ENCODE peak calls at places on chromosomes 4 and X, in seven cellular contexts. C is IMR-90; W is ecto neural progenitor cell; A is activated CD8-positive, alpha-beta T cell treated with anti-CD3 and anti-CD28 coated beads, Interleukin-2, amount 10 ng/mL, durations not matched to agents 7 days and 5 days; P is central memory CD4-positive, alpha-beta T cell; M is M059J; H is skeletal muscle cell. T is an unnamed sample.

GRCh38 chr4:38985363-38986065 is 46.7 kb downstream of the TMEM156 start:
- DNase-seq in C (no peak), W (no peak), A (no peak), P (peak; percentile 17), M (peak; percentile 25), H (no peak), T (peak; percentile 9)

GRCh38 chrX:155027509-155028066 is 944 bp downstream of the FUNDC2 start:
- DNase-seq in C (peak; percentile 70), W (no peak), A (peak; percentile 42), P (peak; percentile 7), M (peak; percentile 83), H (no peak), T (peak; percentile 32)

GRCh38 chr4:110962616-110963015 is 339.7 kb upstream of the PITX2 start:
- DNase-seq in C (no peak), W (no peak), A (no peak), P (no peak), M (no peak), H (no peak), T (no peak)

GRCh38 chr4:178037459-178038214 is 595.4 kb upstream of the AGA start:
- DNase-seq in C (no peak), W (no peak), A (no peak), P (no peak), M (no peak), H (no peak), T (no peak)

GRCh38 chr4:83626245-83626843 is 90.4 kb downstream of the GPAT3 start:
- DNase-seq in C (no peak), W (no peak), A (no peak), P (no peak), M (no peak), H (no peak), T (peak; percentile 70)

GRCh38 chr4:139227729-139228404 is 50.8 kb upstream of the ELF2 start:
- DNase-seq in C (no peak), W (no peak), A (no peak), P (no peak), M (no peak), H (no peak), T (no peak)

GRCh38 chr4:78517050-78517652 is 34.4 kb upstream of the ANXA3 start:
- DNase-seq in C (peak; percentile 43), W (no peak), A (no peak), P (no peak), M (peak; percentile 17), H (no peak), T (peak; percentile 63)

GRCh38 chr4:85932371-85933305 is 427.2 kb downstream of the MAPK10 start:
- DNase-seq in C (no peak), W (no peak), A (no peak), P (no peak), M (no peak), H (peak; percentile 78), T (no peak)

GRCh38 chr4:1777822-1778641 is 15.1 kb upstream of the FGFR3 start:
- DNase-seq in C (no peak), W (peak; percentile 97), A (no peak), P (no peak), M (peak; percentile 72), H (no peak), T (peak; percentile 37)

GRCh38 chrX:109967151-109967550 is 35.8 kb upstream of the TMEM164 start:
- DNase-seq in C (peak; percentile 15), W (no peak), A (no peak), P (no peak), M (peak; percentile 31), H (peak; percentile 12), T (no peak)

GRCh38 chr4:6777636-6778281 is 4.8 kb upstream of the KIAA0232 start:
- DNase-seq in C (no peak), W (no peak), A (peak; percentile 44), P (no peak), M (no peak), H (no peak), T (no peak)

GRCh38 chr4:7859350-7859749 is 80.3 kb downstream of the AFAP1 start:
- DNase-seq in C (no peak), W (no peak), A (no peak), P (no peak), M (no peak), H (no peak), T (no peak)

GRCh38 chr4:2073808-2074481 is 14.8 kb downstream of the NAT8L start:
- DNase-seq in C (no peak), W (no peak), A (no peak), P (no peak), M (no peak), H (no peak), T (no peak)

GRCh38 chrX:129961180-129962083 is 21.0 kb upstream of the BCORL1 start:
- DNase-seq in C (no peak), W (peak; percentile 70), A (peak; percentile 83), P (peak; percentile 48), M (peak; percentile 87), H (no peak), T (no peak)

GRCh38 chrX:10045327-10046000 is 78.3 kb downstream of the CLDN34 start:
- DNase-seq in C (no peak), W (no peak), A (no peak), P (no peak), M (no peak), H (no peak), T (peak; percentile 61)

GRCh38 chr4:40255722-40256281 is 59.0 kb downstream of the RHOH start:
- DNase-seq in C (peak; percentile 99), W (no peak), A (no peak), P (no peak), M (peak; percentile 99), H (peak; percentile 96), T (peak; percentile 81)

GRCh38 chrX:17939724-17940123 is 78.6 kb upstream of the RAI2 start:
- DNase-seq in C (no peak), W (no peak), A (no peak), P (no peak), M (no peak), H (no peak), T (no peak)

GRCh38 chrX:129932137-129932791 is 26.3 kb downstream of the UTP14A start:
- DNase-seq in C (peak; percentile 81), W (peak; percentile 85), A (peak; percentile 88), P (peak; percentile 54), M (peak; percentile 90), H (peak; percentile 71), T (peak; percentile 87)

GRCh38 chr4:25032126-25032525 is 1.4 kb upstream of the LGI2 start:
- DNase-seq in C (peak; percentile 5), W (no peak), A (no peak), P (no peak), M (peak; percentile 15), H (no peak), T (peak; percentile 6)

GRCh38 chrX:27565992-27566391 is 24.2 kb upstream of the DCAF8L2 start:
- DNase-seq in C (peak; percentile 70), W (no peak), A (no peak), P (no peak), M (no peak), H (no peak), T (no peak)

GRCh38 chr4:110624016-110624770 is 1.3 kb upstream of the PITX2 start:
- DNase-seq in C (no peak), W (no peak), A (no peak), P (no peak), M (no peak), H (no peak), T (peak; percentile 46)

GRCh38 chr4:158810487-158811215 is 41.8 kb downstream of the FNIP2 start:
- DNase-seq in C (peak; percentile 98), W (no peak), A (no peak), P (no peak), M (peak; percentile 96), H (peak; percentile 96), T (peak; percentile 92)

GRCh38 chr4:1462009-1462767 is 55.9 kb upstream of the NKX1-1 start:
- DNase-seq in C (no peak), W (peak; percentile 59), A (no peak), P (no peak), M (no peak), H (no peak), T (no peak)

GRCh38 chrX:10414872-10415703 is 205.3 kb downstream of the MID1 start:
- DNase-seq in C (peak; percentile 43), W (no peak), A (no peak), P (no peak), M (peak; percentile 73), H (peak; percentile 1), T (no peak)

GRCh38 chr4:150816491-150816890 is 198.6 kb downstream of the LRBA start:
- DNase-seq in C (peak; percentile 39), W (no peak), A (no peak), P (no peak), M (peak; percentile 5), H (no peak), T (no peak)

GRCh38 chr4:11543710-11544109 is 115.0 kb upstream of the HS3ST1 start:
- DNase-seq in C (peak; percentile 83), W (no peak), A (no peak), P (no peak), M (peak; percentile 51), H (no peak), T (peak; percentile 16)

GRCh38 chr4:9898596-9899345 is 117.3 kb downstream of the DRD5 start:
- DNase-seq in C (peak; percentile 16), W (peak; percentile 77), A (peak; percentile 32), P (no peak), M (peak; percentile 34), H (no peak), T (no peak)

GRCh38 chr4:39044947-39045734 is 12.9 kb upstream of the TMEM156 start:
- DNase-seq in C (no peak), W (peak; percentile 72), A (peak; percentile 42), P (peak; percentile 52), M (peak; percentile 46), H (no peak), T (peak; percentile 51)

GRCh38 chr4:113350576-113350975 is 301.1 kb downstream of the ANK2 start:
- DNase-seq in C (no peak), W (no peak), A (no peak), P (no peak), M (peak; percentile 28), H (no peak), T (peak; percentile 9)

GRCh38 chrX:88937616-88938015 is 190.6 kb downstream of the CPXCR1 start:
- DNase-seq in C (no peak), W (no peak), A (no peak), P (no peak), M (no peak), H (no peak), T (no peak)

GRCh38 chr4:176814770-176815169 is 22.0 kb upstream of the VEGFC start:
- DNase-seq in C (peak; percentile 87), W (no peak), A (no peak), P (no peak), M (peak; percentile 66), H (no peak), T (no peak)

GRCh38 chr4:76956961-76957738 is 7.6 kb downstream of the SEPTIN11 start:
- DNase-seq in C (no peak), W (no peak), A (no peak), P (no peak), M (no peak), H (no peak), T (peak; percentile 42)

GRCh38 chr4:26206339-26206738 is 114.5 kb upstream of the RBPJ start:
- DNase-seq in C (peak; percentile 92), W (no peak), A (no peak), P (no peak), M (no peak), H (peak; percentile 89), T (peak; percentile 40)

GRCh38 chr4:71456841-71457240 is 118.0 kb downstream of the SLC4A4 start:
- DNase-seq in C (peak; percentile 91), W (no peak), A (no peak), P (no peak), M (peak; percentile 74), H (peak; percentile 81), T (peak; percentile 92)

GRCh38 chr4:78481180-78481579 is 70.4 kb upstream of the ANXA3 start:
- DNase-seq in C (peak; percentile 84), W (no peak), A (no peak), P (no peak), M (peak; percentile 54), H (peak; percentile 90), T (peak; percentile 66)

GRCh38 chrX:42108140-42108503 is 184.8 kb upstream of the CASK start:
- DNase-seq in C (no peak), W (no peak), A (no peak), P (no peak), M (no peak), H (no peak), T (no peak)

GRCh38 chrX:10110984-10111363 is 45.8 kb upstream of the CLCN4 start:
- DNase-seq in C (no peak), W (no peak), A (peak; percentile 65), P (peak; percentile 80), M (no peak), H (no peak), T (no peak)

T was measured in myocyte.